ENCODE peak calls at places on chromosome 5, in seven cellular contexts. Q is prostate gland, A is HFF-Myc, T is WTC11, W is GM10248, H is GM12864, L is suprapubic skin. Z is an unnamed sample.

GRCh38 chr5:134568761-134569725 is 43.6 kb downstream of the JADE2 start:
- DNase-seq in Q (peak), A (no peak), T (no peak), W (no peak), H (no peak), L (peak), Z (peak)

GRCh38 chr5:123421773-123422172 is 1.4 kb downstream of the CEP120 start:
- DNase-seq in Q (no peak), A (no peak), T (no peak), W (no peak), H (no peak), L (no peak), Z (no peak)

GRCh38 chr5:142145106-142145900 is 36.7 kb downstream of the NDFIP1 start:
- DNase-seq in Q (peak), A (peak), T (peak), W (peak), H (peak), L (peak), Z (peak)

GRCh38 chr5:173094012-173094661 is 38.0 kb downstream of the CREBRF start:
- DNase-seq in Q (no peak), A (peak), T (no peak), W (no peak), H (no peak), L (no peak), Z (no peak)

GRCh38 chr5:142295084-142295758 is 29.6 kb downstream of the SPRY4 start:
- DNase-seq in Q (no peak), A (no peak), T (peak), W (no peak), H (no peak), L (no peak), Z (no peak)

GRCh38 chr5:59130441-59130840 is 547.6 kb downstream of the RAB3C start:
- DNase-seq in Q (no peak), A (no peak), T (no peak), W (no peak), H (no peak), L (no peak), Z (no peak)

GRCh38 chr5:80921026-80921425 is 39.1 kb upstream of the RASGRF2 start:
- DNase-seq in Q (no peak), A (no peak), T (peak), W (no peak), H (no peak), L (no peak), Z (no peak)

GRCh38 chr5:82105457-82105856 is 133.6 kb downstream of the ATG10 start:
- DNase-seq in Q (no peak), A (no peak), T (no peak), W (no peak), H (no peak), L (no peak), Z (no peak)

GRCh38 chr5:147481376-147481775 is 28.5 kb downstream of the DPYSL3 start:
- DNase-seq in Q (no peak), A (no peak), T (no peak), W (no peak), H (no peak), L (no peak), Z (no peak)

GRCh38 chr5:128881609-128882008 is 83.7 kb upstream of the SLC27A6 start:
- DNase-seq in Q (no peak), A (no peak), T (no peak), W (no peak), H (no peak), L (no peak), Z (no peak)

GRCh38 chr5:80763211-80763610 is 108.4 kb upstream of the DHFR start:
- DNase-seq in Q (peak), A (no peak), T (no peak), W (no peak), H (no peak), L (no peak), Z (no peak)

GRCh38 chr5:37665272-37665671 is 174.6 kb downstream of the GDNF start:
- DNase-seq in Q (no peak), A (peak), T (no peak), W (no peak), H (no peak), L (no peak), Z (no peak)

GRCh38 chr5:19608434-19608833 is 379.6 kb downstream of the CDH18 start:
- DNase-seq in Q (no peak), A (no peak), T (no peak), W (no peak), H (no peak), L (no peak), Z (no peak)

GRCh38 chr5:92800360-92800759 is 780.7 kb downstream of the NR2F1-AS1 start:
- DNase-seq in Q (no peak), A (peak), T (no peak), W (no peak), H (no peak), L (no peak), Z (no peak)

GRCh38 chr5:177478711-177479646 is 5.5 kb upstream of the DBN1 start:
- DNase-seq in Q (peak), A (no peak), T (no peak), W (peak), H (no peak), L (peak), Z (no peak)

GRCh38 chr5:124744170-124744911 is 2.1 kb downstream of the ZNF608 start:
- DNase-seq in Q (peak), A (no peak), T (no peak), W (no peak), H (no peak), L (no peak), Z (no peak)

GRCh38 chr5:95375591-95375990 is 15.6 kb upstream of the FAM81B start:
- DNase-seq in Q (no peak), A (no peak), T (no peak), W (no peak), H (no peak), L (no peak), Z (no peak)

GRCh38 chr5:112419596-112420110 is 576 bp upstream of the EPB41L4A start:
- DNase-seq in Q (peak), A (no peak), T (peak), W (peak), H (no peak), L (peak), Z (peak)

GRCh38 chr5:82332889-82333619 is 54.9 kb upstream of the RPS23 start:
- DNase-seq in Q (no peak), A (no peak), T (no peak), W (no peak), H (no peak), L (no peak), Z (no peak)

GRCh38 chr5:105952875-105953274 is 1717.9 kb downstream of the EFNA5 start:
- DNase-seq in Q (no peak), A (no peak), T (no peak), W (no peak), H (no peak), L (no peak), Z (no peak)

GRCh38 chr5:3191585-3191984 is 404.0 kb upstream of the IRX1 start:
- DNase-seq in Q (no peak), A (no peak), T (no peak), W (no peak), H (no peak), L (no peak), Z (no peak)

GRCh38 chr5:103358305-103358996 is 99.9 kb downstream of the MACIR start:
- DNase-seq in Q (no peak), A (no peak), T (no peak), W (no peak), H (no peak), L (no peak), Z (no peak)

GRCh38 chr5:81544351-81545001 is 150.5 kb upstream of the ACOT12 start:
- DNase-seq in Q (no peak), A (no peak), T (no peak), W (no peak), H (no peak), L (no peak), Z (no peak)

GRCh38 chr5:115655994-115656393 is 30.2 kb upstream of the TMED7 start:
- DNase-seq in Q (no peak), A (no peak), T (no peak), W (no peak), H (no peak), L (no peak), Z (no peak)

GRCh38 chr5:8865686-8866374 is 680.0 kb downstream of the SEMA5A start:
- DNase-seq in Q (no peak), A (no peak), T (no peak), W (no peak), H (no peak), L (no peak), Z (no peak)

GRCh38 chr5:59722875-59723274 is 170.7 kb downstream of the PDE4D start:
- DNase-seq in Q (no peak), A (no peak), T (no peak), W (no peak), H (no peak), L (no peak), Z (no peak)

GRCh38 chr5:172919525-172920446 is 39.4 kb upstream of the RPL26L1 start:
- DNase-seq in Q (no peak), A (no peak), T (no peak), W (no peak), H (no peak), L (no peak), Z (no peak)

GRCh38 chr5:124193371-124193789 is 553.1 kb downstream of the ZNF608 start:
- DNase-seq in Q (no peak), A (no peak), T (no peak), W (no peak), H (no peak), L (no peak), Z (no peak)

GRCh38 chr5:120684213-120684612 is 220.1 kb downstream of the PRR16 start:
- DNase-seq in Q (no peak), A (no peak), T (no peak), W (no peak), H (no peak), L (no peak), Z (no peak)

GRCh38 chr5:120690621-120691407 is 226.7 kb downstream of the PRR16 start:
- DNase-seq in Q (no peak), A (no peak), T (no peak), W (no peak), H (no peak), L (no peak), Z (no peak)

GRCh38 chr5:120683580-120683979 is 219.5 kb downstream of the PRR16 start:
- DNase-seq in Q (no peak), A (no peak), T (no peak), W (no peak), H (no peak), L (no peak), Z (no peak)

GRCh38 chr5:120682851-120683250 is 218.8 kb downstream of the PRR16 start:
- DNase-seq in Q (no peak), A (no peak), T (no peak), W (no peak), H (no peak), L (no peak), Z (no peak)

DNA sequence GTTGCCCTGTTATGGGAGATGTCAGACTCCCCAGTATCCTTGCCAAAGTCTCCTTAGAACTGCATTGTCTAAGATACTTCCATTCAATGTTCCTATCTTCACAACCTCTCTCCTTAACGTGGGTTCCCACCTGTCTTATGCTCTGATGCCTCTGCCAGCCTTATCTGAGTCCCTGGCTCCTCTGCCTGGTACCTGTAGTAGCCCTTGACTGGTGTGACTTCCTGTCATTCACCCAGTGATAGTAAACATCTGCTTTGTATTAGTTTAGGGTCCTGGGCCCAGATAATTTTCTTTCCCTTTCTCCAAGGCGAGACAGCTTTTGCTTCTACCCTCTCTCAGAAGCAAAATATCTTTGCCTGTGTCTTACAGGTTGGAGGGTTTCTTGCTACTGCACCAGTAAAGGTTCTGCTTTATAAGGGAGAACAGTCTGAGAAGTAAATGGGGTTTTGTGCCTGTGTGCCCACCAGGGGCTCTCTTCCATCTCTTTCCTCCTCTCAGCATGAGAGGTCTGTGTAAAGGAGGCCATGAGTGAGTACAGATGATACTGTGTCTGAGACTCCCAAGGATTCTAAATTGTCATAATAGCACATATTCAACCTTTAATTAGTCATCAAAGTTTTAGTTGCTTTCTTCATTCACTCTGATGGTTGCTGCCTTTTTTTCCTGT is 220.8 kb downstream of the PRR16 start:
- DNase-seq in Q (no peak), A (peak), T (peak), W (no peak), H (no peak), L (no peak), Z (no peak)
- TF ChIP-seq CTCF in Q (no peak), A (peak), T (no peak), W (no peak), H (peak), L (no peak), Z (no peak)

GRCh38 chr5:150573216-150573615 is 65.3 kb downstream of the NDST1 start:
- DNase-seq in Q (no peak), A (no peak), T (no peak), W (no peak), H (no peak), L (peak), Z (no peak)

GRCh38 chr5:150574818-150575537 is 65.5 kb upstream of the SYNPO start:
- DNase-seq in Q (no peak), A (peak), T (no peak), W (no peak), H (no peak), L (peak), Z (no peak)

GRCh38 chr5:150571836-150572235 is 63.9 kb downstream of the NDST1 start:
- DNase-seq in Q (no peak), A (no peak), T (no peak), W (no peak), H (no peak), L (no peak), Z (no peak)

GRCh38 chr5:150575745-150576448 is 64.6 kb upstream of the SYNPO start:
- DNase-seq in Q (no peak), A (no peak), T (no peak), W (no peak), H (no peak), L (peak), Z (no peak)

GRCh38 chr5:150573867-150574817 is 66.2 kb downstream of the NDST1 start:
- DNase-seq in Q (no peak), A (no peak), T (no peak), W (no peak), H (no peak), L (peak), Z (no peak)
- TF ChIP-seq CTCF in Q (no peak), A (peak), T (no peak), W (no peak), H (peak), L (no peak), Z (no peak)

GRCh38 chr5:155871623-155872022 is 455.3 kb upstream of the SGCD start:
- DNase-seq in Q (no peak), A (no peak), T (no peak), W (no peak), H (no peak), L (no peak), Z (no peak)
- TF ChIP-seq CTCF in Q (no peak), A (no peak), T (no peak), W (no peak), H (peak), L (no peak), Z (no peak)

DNA sequence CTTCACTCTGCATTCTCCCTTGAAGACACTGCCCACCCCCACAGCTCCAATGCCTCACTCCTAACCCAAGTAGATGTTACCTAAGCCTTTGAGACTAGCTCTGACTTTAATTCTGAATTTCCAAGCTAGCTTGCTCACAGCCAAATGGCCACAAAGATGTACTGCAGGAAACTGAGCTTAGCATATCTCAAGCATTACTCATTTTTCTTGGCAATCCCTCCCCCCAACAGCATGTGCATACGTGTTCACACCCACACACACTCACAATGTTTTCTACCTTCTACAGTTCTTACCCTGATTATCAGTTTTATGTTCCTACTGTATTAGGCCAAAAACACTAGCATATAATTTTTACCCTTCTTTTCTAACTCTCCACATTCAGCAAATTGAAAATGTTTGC is 13.7 kb upstream of the GRIA1 start:
- DNase-seq in Q (no peak), A (peak), T (no peak), W (no peak), H (no peak), L (no peak), Z (no peak)
- TF ChIP-seq CTCF in Q (no peak), A (peak), T (no peak), W (no peak), H (no peak), L (no peak), Z (no peak)

GRCh38 chr5:35440409-35440808 is 177.3 kb upstream of the SPEF2 start:
- DNase-seq in Q (no peak), A (no peak), T (no peak), W (no peak), H (no peak), L (no peak), Z (no peak)

GRCh38 chr5:35438786-35439185 is 178.9 kb upstream of the SPEF2 start:
- DNase-seq in Q (no peak), A (no peak), T (no peak), W (no peak), H (no peak), L (no peak), Z (no peak)

GRCh38 chr5:35430381-35431162 is 187.1 kb upstream of the SPEF2 start:
- DNase-seq in Q (no peak), A (no peak), T (no peak), W (no peak), H (no peak), L (no peak), Z (no peak)

GRCh38 chr5:35438288-35438687 is 179.4 kb upstream of the SPEF2 start:
- DNase-seq in Q (no peak), A (no peak), T (no peak), W (no peak), H (no peak), L (no peak), Z (no peak)

GRCh38 chr5:35436441-35437057 is 181.1 kb upstream of the SPEF2 start:
- DNase-seq in Q (peak), A (no peak), T (no peak), W (peak), H (no peak), L (no peak), Z (peak)
- TF ChIP-seq CTCF in Q (no peak), A (peak), T (peak), W (peak), H (peak), L (no peak), Z (peak)

DNA sequence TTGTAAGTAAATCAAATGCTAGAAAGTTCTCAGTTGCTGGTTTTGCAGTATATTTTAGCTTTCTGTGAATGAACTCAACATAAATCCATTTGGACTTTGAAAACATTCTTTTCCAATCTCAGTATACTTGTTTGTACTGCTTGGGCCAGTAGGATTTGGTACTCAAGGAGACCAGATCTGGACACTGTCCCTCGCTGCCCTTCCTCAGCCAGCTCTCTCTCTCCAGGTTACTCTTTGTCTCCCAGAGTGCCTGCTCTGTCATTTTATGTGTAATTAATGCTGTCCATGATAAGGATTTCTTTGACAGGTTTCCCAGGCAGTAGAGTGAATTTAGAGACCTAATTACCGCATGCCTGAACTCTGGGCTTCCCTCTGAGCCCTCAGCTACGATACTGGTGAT is 344.6 kb upstream of the SGCD start:
- DNase-seq in Q (no peak), A (no peak), T (no peak), W (no peak), H (no peak), L (no peak), Z (no peak)
- TF ChIP-seq CTCF in Q (no peak), A (no peak), T (no peak), W (no peak), H (no peak), L (no peak), Z (no peak)